ENCODE peak calls at places on chromosome 1, in four cellular contexts. B is thoracic aorta, O is right cardiac atrium, M is mammary epithelial cell. E is an unnamed sample.

GRCh38 chr1:246794261-246795093 is 70.3 kb downstream of the SCCPDH start:
- DNase-seq in B (no peak), M (peak; percentile 35), O (no peak), E (no peak)

GRCh38 chr1:206570529-206570928 is 41.7 kb downstream of the EIF2D start:
- DNase-seq in O (no peak), B (no peak), M (no peak), E (no peak)

GRCh38 chr1:173861731-173862145 is 6.1 kb downstream of the GAS5 start:
- DNase-seq in B (no peak), O (no peak), M (peak; percentile 28), E (no peak)

GRCh38 chr1:216705686-216706085 is 17.5 kb downstream of the ESRRG start:
- DNase-seq in B (no peak), O (peak; percentile 32), M (no peak), E (no peak)

GRCh38 chr1:205791568-205792180 is 16.4 kb upstream of the RAB29 start:
- DNase-seq in O (peak; percentile 76), M (peak; percentile 42), B (no peak), E (peak; percentile 55)

GRCh38 chr1:6481820-6482471 is 9.5 kb downstream of the PLEKHG5 start:
- DNase-seq in O (no peak), M (no peak), B (no peak), E (no peak)

GRCh38 chr1:178262101-178262500 is 168.2 kb downstream of the RASAL2 start:
- DNase-seq in M (peak; percentile 84), O (no peak), B (no peak), E (no peak)

GRCh38 chr1:171743014-171743870 is 1.4 kb upstream of the VAMP4 start:
- DNase-seq in M (peak; percentile 81), B (no peak), O (no peak), E (no peak)

GRCh38 chr1:235703516-235703915 is 53.9 kb upstream of the GNG4 start:
- DNase-seq in B (no peak), O (no peak), M (peak; percentile 69), E (no peak)

GRCh38 chr1:2314803-2315710 is 76.3 kb downstream of the MORN1 start:
- DNase-seq in O (peak; percentile 91), B (no peak), M (no peak), E (peak; percentile 77)

GRCh38 chr1:235059221-235059620 is 69.4 kb downstream of the TOMM20 start:
- DNase-seq in O (no peak), B (no peak), M (no peak), E (no peak)

GRCh38 chr1:167784876-167785550 is 63.2 kb downstream of the MPZL1 start:
- DNase-seq in M (no peak), O (no peak), B (no peak), E (no peak)

GRCh38 chr1:63547621-63548294 is 24.4 kb downstream of the EFCAB7 start:
- DNase-seq in O (no peak), B (no peak), M (peak; percentile 99), E (no peak)

GRCh38 chr1:233790662-233791371 is 113.7 kb upstream of the SLC35F3 start:
- DNase-seq in O (no peak), M (peak; percentile 57), B (no peak), E (no peak)

GRCh38 chr1:179888071-179888470 is 6.0 kb downstream of the TOR1AIP1 start:
- DNase-seq in O (no peak), B (no peak), M (no peak), E (no peak)

GRCh38 chr1:236753554-236753953 is 41.5 kb upstream of the MTR start:
- DNase-seq in B (no peak), M (peak; percentile 1), O (no peak), E (no peak)

GRCh38 chr1:231857609-231858008 is 231.0 kb downstream of the DISC1 start:
- DNase-seq in M (no peak), B (no peak), O (no peak), E (no peak)

GRCh38 chr1:32311709-32312393 is 20.0 kb downstream of the HDAC1 start:
- DNase-seq in O (no peak), B (no peak), M (no peak), E (no peak)

GRCh38 chr1:224615861-224616760 is at the start of gene CNIH3:
- DNase-seq in O (peak; percentile 58), M (peak; percentile 60), B (no peak), E (peak; percentile 70)

GRCh38 chr1:37497832-37498231 is 16.7 kb downstream of the MEAF6 start:
- DNase-seq in B (no peak), M (no peak), O (no peak), E (no peak)

GRCh38 chr1:221891708-221892107 is 149.8 kb upstream of the DUSP10 start:
- DNase-seq in B (no peak), M (peak; percentile 87), O (no peak), E (no peak)

GRCh38 chr1:233662503-233663105 is 48.7 kb downstream of the KCNK1 start:
- DNase-seq in O (no peak), M (no peak), B (no peak), E (no peak)

GRCh38 chr1:154418062-154418897 is 13.1 kb downstream of the IL6R start:
- DNase-seq in O (no peak), M (peak; percentile 99), B (no peak), E (peak; percentile 90)

GRCh38 chr1:21677168-21677567 is 8.0 kb upstream of the RAP1GAP start:
- DNase-seq in O (no peak), M (no peak), B (no peak), E (no peak)

GRCh38 chr1:93713247-93713764 is 31.7 kb upstream of the BCAR3 start:
- DNase-seq in M (no peak), O (no peak), B (no peak), E (no peak)

GRCh38 chr1:42089246-42089645 is 64.0 kb upstream of the GUCA2B start:
- DNase-seq in B (no peak), M (no peak), O (no peak), E (no peak)

GRCh38 chr1:53373246-53373645 is 45.4 kb upstream of the LRP8 start:
- DNase-seq in O (no peak), B (no peak), M (no peak), E (no peak)
- H3K4me3 ChIP-seq in O (no peak overlapping the region), B (no peak overlapping the region), M (no peak overlapping the region), E (no peak overlapping the region)

DNA sequence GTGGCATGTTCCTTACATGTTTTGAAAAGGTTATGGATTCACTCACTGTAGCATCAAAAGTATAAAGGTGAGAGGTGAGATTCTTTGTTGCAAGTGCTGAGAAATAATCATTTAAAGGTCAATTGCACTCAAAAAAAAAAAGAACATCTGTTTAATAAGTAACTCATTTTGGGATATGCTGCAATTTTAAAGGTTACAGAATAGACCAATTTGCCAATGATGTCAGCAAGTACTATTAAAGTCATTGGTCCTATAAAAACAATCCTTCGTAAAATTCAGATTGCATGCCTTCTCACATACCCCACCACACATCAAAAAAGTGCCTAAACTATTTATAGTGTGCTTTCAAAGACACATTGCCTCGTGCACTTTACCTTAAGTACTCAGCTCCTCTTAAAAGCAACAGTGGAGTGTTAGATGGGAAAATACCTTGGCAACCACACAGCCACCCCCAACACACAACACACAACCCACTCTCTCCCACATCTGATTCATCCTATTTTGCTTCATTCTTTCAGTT is 218.2 kb upstream of the ADGRL2 start:
- DNase-seq in B (no peak), M (peak; percentile 9), O (no peak), E (no peak)
- H3K27ac ChIP-seq in B (no peak overlapping the region), M (no peak overlapping the region), O (no peak overlapping the region), E (no peak overlapping the region)

GRCh38 chr1:155976062-155976912 is 2.1 kb downstream of the ARHGEF2 start:
- DNase-seq in B (no peak), O (peak; percentile 88), M (peak; percentile 55), E (peak; percentile 72)
- H3K4me3 ChIP-seq in B (peak overlapping the region; percentile 95), O (peak overlapping the region; percentile 87), M (peak overlapping the region; percentile 91), E (peak overlapping the region; percentile 88)

GRCh38 chr1:225881081-225882007 is 836 bp downstream of the TMEM63A start:
- DNase-seq in O (peak; percentile 87), M (peak; percentile 28), B (no peak), E (peak; percentile 63)

GRCh38 chr1:225880636-225881035 is 1.5 kb downstream of the TMEM63A start:
- DNase-seq in M (no peak), O (no peak), B (no peak), E (no peak)

GRCh38 chr1:225878282-225878681 is 3.9 kb downstream of the TMEM63A start:
- DNase-seq in M (no peak), O (no peak), B (no peak), E (no peak)

GRCh38 chr1:225880210-225880584 is 2.0 kb downstream of the TMEM63A start:
- DNase-seq in O (no peak), M (no peak), B (no peak), E (no peak)

GRCh38 chr1:225879521-225880209 is 2.5 kb downstream of the TMEM63A start:
- DNase-seq in B (no peak), M (peak; percentile 40), O (no peak), E (no peak)
- H3K27ac ChIP-seq in B (peak overlapping the region; percentile 9), M (no peak overlapping the region), O (peak overlapping the region; percentile 54), E (peak overlapping the region; percentile 92)

GRCh38 chr1:211415700-211416099 is 76.3 kb downstream of the RD3 start:
- DNase-seq in M (no peak), O (no peak), B (no peak), E (no peak)
- H3K4me3 ChIP-seq in M (no peak overlapping the region), O (no peak overlapping the region), B (peak overlapping the region; percentile 73), E (peak overlapping the region; percentile 63)

GRCh38 chr1:12037486-12038355 is 18.4 kb downstream of the MIIP start:
- DNase-seq in B (no peak), M (no peak), O (peak; percentile 14), E (no peak)
- H3K27ac ChIP-seq in B (no peak overlapping the region), M (no peak overlapping the region), O (no peak overlapping the region), E (no peak overlapping the region)

DNA sequence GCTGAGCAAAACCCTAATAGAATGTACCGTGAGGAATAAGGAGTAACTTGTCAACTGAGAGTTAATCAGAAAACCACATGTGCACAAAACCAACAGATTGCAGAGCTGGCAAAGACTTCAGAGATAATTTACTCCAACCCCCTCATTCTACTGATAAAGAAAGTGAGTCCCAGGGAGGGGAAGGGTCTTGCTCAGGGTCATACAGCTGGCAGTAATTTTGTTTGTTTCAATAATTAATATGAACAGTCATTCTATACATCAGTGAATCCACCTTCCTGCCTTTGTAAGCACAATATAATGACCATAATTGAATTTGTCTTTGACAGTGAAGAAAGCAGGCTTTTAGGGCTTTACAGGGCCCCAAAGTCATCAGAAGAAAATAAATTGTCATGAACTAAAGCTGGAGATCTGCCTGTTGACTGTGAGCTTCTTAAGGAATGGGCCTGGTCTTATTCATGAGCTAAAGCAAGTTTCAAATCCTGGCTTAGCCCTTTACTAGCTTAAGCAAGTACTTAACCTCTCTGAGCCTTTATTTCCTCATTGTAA is 67.2 kb upstream of the HOOK1 start:
- DNase-seq in O (no peak), B (no peak), M (no peak), E (no peak)
- H3K4me3 ChIP-seq in O (no peak overlapping the region), B (no peak overlapping the region), M (no peak overlapping the region), E (no peak overlapping the region)

E was measured in psoas muscle.